ENCODE peak calls at places on chromosome 1, in four cellular contexts. L, S, U and G are unnamed samples.

GRCh38 chr1:173863224-173864151 is 4.3 kb downstream of the GAS5 start:
- DNase-seq in U (no peak), S (no peak), L (no peak), G (no peak)

GRCh38 chr1:219784660-219785391 is 143.5 kb downstream of the SLC30A10 start:
- DNase-seq in L (no peak), S (no peak), U (no peak), G (no peak)

GRCh38 chr1:198937231-198938031 is 298.6 kb downstream of the PTPRC start:
- DNase-seq in S (no peak), L (peak; percentile 96), U (peak; percentile 57), G (no peak)

GRCh38 chr1:105793541-105794146 is 1262.8 kb upstream of the PRMT6 start:
- DNase-seq in S (no peak), U (no peak), L (peak; percentile 41), G (no peak)

GRCh38 chr1:111879086-111879485 is 110.4 kb downstream of the KCND3 start:
- DNase-seq in S (no peak), U (no peak), L (no peak), G (no peak)

GRCh38 chr1:206581571-206581981 is 30.7 kb downstream of the EIF2D start:
- DNase-seq in S (no peak), L (no peak), U (peak; percentile 38), G (no peak)

GRCh38 chr1:97202481-97202880 is 480.9 kb downstream of the PTBP2 start:
- DNase-seq in U (no peak), L (no peak), S (no peak), G (no peak)

GRCh38 chr1:170620164-170620563 is 43.8 kb upstream of the PRRX1 start:
- DNase-seq in S (no peak), U (no peak), L (peak; percentile 72), G (no peak)

GRCh38 chr1:201841265-201841912 is 12.4 kb downstream of the IPO9 start:
- DNase-seq in S (no peak), L (no peak), U (no peak), G (no peak)

GRCh38 chr1:193131266-193131860 is 9.5 kb downstream of the CDC73 start:
- DNase-seq in U (no peak), S (no peak), L (no peak), G (no peak)

GRCh38 chr1:218529691-218530310 is 184.7 kb downstream of the TGFB2 start:
- DNase-seq in U (no peak), L (peak; percentile 31), S (no peak), G (no peak)

GRCh38 chr1:16073490-16074104 is at the start of gene FAM131C:
- DNase-seq in U (no peak), S (no peak), L (no peak), G (no peak)

GRCh38 chr1:180805316-180805715 is 107.4 kb upstream of the KIAA1614 start:
- DNase-seq in U (no peak), L (no peak), S (no peak), G (no peak)

GRCh38 chr1:117067528-117068370 is 7.6 kb downstream of the TTF2 start:
- DNase-seq in S (peak; percentile 61), L (peak; percentile 72), U (peak; percentile 47), G (peak; percentile 37)

GRCh38 chr1:223811634-223812101 is 34.1 kb downstream of the TP53BP2 start:
- DNase-seq in U (no peak), S (no peak), L (peak; percentile 70), G (no peak)

GRCh38 chr1:154198756-154199562 is 7.1 kb upstream of the TPM3 start:
- DNase-seq in L (peak; percentile 76), U (peak; percentile 28), S (no peak), G (no peak)

GRCh38 chr1:3483801-3484444 is 29.5 kb downstream of the ARHGEF16 start:
- DNase-seq in L (peak; percentile 28), S (peak; percentile 65), U (no peak), G (peak; percentile 71)

GRCh38 chr1:164560076-164560475 is 1.1 kb downstream of the PBX1 start:
- DNase-seq in S (no peak), U (no peak), L (peak; percentile 49), G (no peak)

GRCh38 chr1:174880171-174880570 is 119.6 kb upstream of the CACYBP start:
- DNase-seq in S (no peak), L (no peak), U (no peak), G (no peak)

GRCh38 chr1:22286491-22286890 is 143.6 kb upstream of the WNT4 start:
- DNase-seq in L (no peak), S (no peak), U (no peak), G (no peak)

GRCh38 chr1:34898220-34898820 is 31.1 kb downstream of the DLGAP3 start:
- DNase-seq in L (peak; percentile 14), S (no peak), U (no peak), G (no peak)